ENCODE peak calls at places on chromosomes 2 and 18, in seven cellular contexts. One of them, this sample, is unnamed.

GRCh38 chr18:69495841-69496533 is 95.3 kb downstream of the DOK6 start:
- DNase-seq in neuronal stem cell: no peak
- DNase-seq in HTR-8/SVneo: no peak
- DNase-seq in kidney epithelial cell: no peak
- DNase-seq in fibroblast of the aortic adventitia: no peak
- DNase-seq in stimulated activated CD4-positive, alpha-beta T cell treated with anti-CD3 and anti-CD28 coated beads, Interleukin-1b, Interleukin-23, amount 100 ng/mL, for 48 hours: no peak
- DNase-seq in hepatic stellate cell: no peak
- DNase-seq in this sample: no peak

GRCh38 chr2:50863856-50864255 is 168.1 kb downstream of the NRXN1 start:
- DNase-seq in neuronal stem cell: peak; percentile 15
- DNase-seq in HTR-8/SVneo: no peak
- DNase-seq in kidney epithelial cell: no peak
- DNase-seq in fibroblast of the aortic adventitia: no peak
- DNase-seq in stimulated activated CD4-positive, alpha-beta T cell treated with anti-CD3 and anti-CD28 coated beads, Interleukin-1b, Interleukin-23, amount 100 ng/mL, for 48 hours: no peak
- DNase-seq in hepatic stellate cell: no peak
- DNase-seq in this sample: no peak

GRCh38 chr2:64311191-64311910 is 142.6 kb upstream of the LGALSL start:
- DNase-seq in neuronal stem cell: no peak
- DNase-seq in HTR-8/SVneo: no peak
- DNase-seq in kidney epithelial cell: no peak
- DNase-seq in fibroblast of the aortic adventitia: no peak
- DNase-seq in stimulated activated CD4-positive, alpha-beta T cell treated with anti-CD3 and anti-CD28 coated beads, Interleukin-1b, Interleukin-23, amount 100 ng/mL, for 48 hours: no peak
- DNase-seq in hepatic stellate cell: no peak
- DNase-seq in this sample: no peak

GRCh38 chr18:24064701-24065100 is 50.1 kb downstream of the TTC39C start:
- DNase-seq in neuronal stem cell: no peak
- DNase-seq in HTR-8/SVneo: no peak
- DNase-seq in kidney epithelial cell: no peak
- DNase-seq in fibroblast of the aortic adventitia: no peak
- DNase-seq in stimulated activated CD4-positive, alpha-beta T cell treated with anti-CD3 and anti-CD28 coated beads, Interleukin-1b, Interleukin-23, amount 100 ng/mL, for 48 hours: no peak
- DNase-seq in hepatic stellate cell: no peak
- DNase-seq in this sample: no peak

GRCh38 chr2:199278099-199278498 is 179.6 kb downstream of the SATB2 start:
- DNase-seq in neuronal stem cell: no peak
- DNase-seq in HTR-8/SVneo: no peak
- DNase-seq in kidney epithelial cell: no peak
- DNase-seq in fibroblast of the aortic adventitia: peak; percentile 49
- DNase-seq in stimulated activated CD4-positive, alpha-beta T cell treated with anti-CD3 and anti-CD28 coated beads, Interleukin-1b, Interleukin-23, amount 100 ng/mL, for 48 hours: no peak
- DNase-seq in hepatic stellate cell: no peak
- DNase-seq in this sample: no peak

GRCh38 chr2:57728691-57729090 is 317.9 kb upstream of the VRK2 start:
- DNase-seq in neuronal stem cell: no peak
- DNase-seq in HTR-8/SVneo: no peak
- DNase-seq in kidney epithelial cell: no peak
- DNase-seq in fibroblast of the aortic adventitia: no peak
- DNase-seq in stimulated activated CD4-positive, alpha-beta T cell treated with anti-CD3 and anti-CD28 coated beads, Interleukin-1b, Interleukin-23, amount 100 ng/mL, for 48 hours: no peak
- DNase-seq in hepatic stellate cell: no peak
- DNase-seq in this sample: no peak

GRCh38 chr2:1836321-1836860 is 92.1 kb upstream of the PXDN start:
- DNase-seq in neuronal stem cell: no peak
- DNase-seq in HTR-8/SVneo: no peak
- DNase-seq in kidney epithelial cell: no peak
- DNase-seq in fibroblast of the aortic adventitia: no peak
- DNase-seq in stimulated activated CD4-positive, alpha-beta T cell treated with anti-CD3 and anti-CD28 coated beads, Interleukin-1b, Interleukin-23, amount 100 ng/mL, for 48 hours: no peak
- DNase-seq in hepatic stellate cell: no peak
- DNase-seq in this sample: no peak

GRCh38 chr2:219309278-219309677 is at the start of gene PTPRN:
- DNase-seq in neuronal stem cell: peak; percentile 30
- DNase-seq in HTR-8/SVneo: no peak
- DNase-seq in kidney epithelial cell: no peak
- DNase-seq in fibroblast of the aortic adventitia: peak; percentile 38
- DNase-seq in stimulated activated CD4-positive, alpha-beta T cell treated with anti-CD3 and anti-CD28 coated beads, Interleukin-1b, Interleukin-23, amount 100 ng/mL, for 48 hours: no peak
- DNase-seq in hepatic stellate cell: no peak
- DNase-seq in this sample: no peak

GRCh38 chr18:54734059-54734458 is 94.2 kb upstream of the RAB27B start:
- DNase-seq in neuronal stem cell: no peak
- DNase-seq in HTR-8/SVneo: peak; percentile 29
- DNase-seq in kidney epithelial cell: peak; percentile 57
- DNase-seq in fibroblast of the aortic adventitia: peak; percentile 89
- DNase-seq in stimulated activated CD4-positive, alpha-beta T cell treated with anti-CD3 and anti-CD28 coated beads, Interleukin-1b, Interleukin-23, amount 100 ng/mL, for 48 hours: no peak
- DNase-seq in hepatic stellate cell: peak; percentile 43
- DNase-seq in this sample: no peak

GRCh38 chr2:173432049-173432754 is 77.5 kb downstream of the CDCA7 start:
- DNase-seq in neuronal stem cell: no peak
- DNase-seq in HTR-8/SVneo: no peak
- DNase-seq in kidney epithelial cell: no peak
- DNase-seq in fibroblast of the aortic adventitia: no peak
- DNase-seq in stimulated activated CD4-positive, alpha-beta T cell treated with anti-CD3 and anti-CD28 coated beads, Interleukin-1b, Interleukin-23, amount 100 ng/mL, for 48 hours: no peak
- DNase-seq in hepatic stellate cell: no peak
- DNase-seq in this sample: no peak

GRCh38 chr2:60551241-60552095 is 2.0 kb downstream of the BCL11A start:
- DNase-seq in neuronal stem cell: no peak
- DNase-seq in HTR-8/SVneo: no peak
- DNase-seq in kidney epithelial cell: no peak
- DNase-seq in fibroblast of the aortic adventitia: no peak
- DNase-seq in stimulated activated CD4-positive, alpha-beta T cell treated with anti-CD3 and anti-CD28 coated beads, Interleukin-1b, Interleukin-23, amount 100 ng/mL, for 48 hours: no peak
- DNase-seq in hepatic stellate cell: no peak
- DNase-seq in this sample: no peak

GRCh38 chr2:183359867-183360266 is 235.6 kb downstream of the NUP35 start:
- DNase-seq in neuronal stem cell: no peak
- DNase-seq in HTR-8/SVneo: no peak
- DNase-seq in kidney epithelial cell: no peak
- DNase-seq in fibroblast of the aortic adventitia: peak; percentile 46
- DNase-seq in stimulated activated CD4-positive, alpha-beta T cell treated with anti-CD3 and anti-CD28 coated beads, Interleukin-1b, Interleukin-23, amount 100 ng/mL, for 48 hours: no peak
- DNase-seq in hepatic stellate cell: no peak
- DNase-seq in this sample: no peak

GRCh38 chr2:156483741-156484173 is 47.6 kb downstream of the GPD2 start:
- DNase-seq in neuronal stem cell: no peak
- DNase-seq in HTR-8/SVneo: no peak
- DNase-seq in kidney epithelial cell: no peak
- DNase-seq in fibroblast of the aortic adventitia: peak; percentile 16
- DNase-seq in stimulated activated CD4-positive, alpha-beta T cell treated with anti-CD3 and anti-CD28 coated beads, Interleukin-1b, Interleukin-23, amount 100 ng/mL, for 48 hours: no peak
- DNase-seq in hepatic stellate cell: no peak
- DNase-seq in this sample: no peak

GRCh38 chr2:239309398-239310245 is 91.2 kb downstream of the HDAC4 start:
- DNase-seq in neuronal stem cell: no peak
- DNase-seq in HTR-8/SVneo: no peak
- DNase-seq in kidney epithelial cell: no peak
- DNase-seq in fibroblast of the aortic adventitia: no peak
- DNase-seq in stimulated activated CD4-positive, alpha-beta T cell treated with anti-CD3 and anti-CD28 coated beads, Interleukin-1b, Interleukin-23, amount 100 ng/mL, for 48 hours: no peak
- DNase-seq in hepatic stellate cell: no peak
- DNase-seq in this sample: no peak

GRCh38 chr2:146934921-146935320 is 909.9 kb upstream of the ACVR2A start:
- DNase-seq in neuronal stem cell: no peak
- DNase-seq in HTR-8/SVneo: no peak
- DNase-seq in kidney epithelial cell: no peak
- DNase-seq in fibroblast of the aortic adventitia: peak; percentile 35
- DNase-seq in stimulated activated CD4-positive, alpha-beta T cell treated with anti-CD3 and anti-CD28 coated beads, Interleukin-1b, Interleukin-23, amount 100 ng/mL, for 48 hours: no peak
- DNase-seq in hepatic stellate cell: no peak
- DNase-seq in this sample: no peak

GRCh38 chr2:191345788-191346187 is 100.6 kb downstream of the MYO1B start:
- DNase-seq in neuronal stem cell: no peak
- DNase-seq in HTR-8/SVneo: no peak
- DNase-seq in kidney epithelial cell: no peak
- DNase-seq in fibroblast of the aortic adventitia: peak; percentile 28
- DNase-seq in stimulated activated CD4-positive, alpha-beta T cell treated with anti-CD3 and anti-CD28 coated beads, Interleukin-1b, Interleukin-23, amount 100 ng/mL, for 48 hours: no peak
- DNase-seq in hepatic stellate cell: no peak
- DNase-seq in this sample: no peak

GRCh38 chr2:127082974-127083373 is 24.0 kb downstream of the BIN1 start:
- DNase-seq in neuronal stem cell: no peak
- DNase-seq in HTR-8/SVneo: no peak
- DNase-seq in kidney epithelial cell: no peak
- DNase-seq in fibroblast of the aortic adventitia: peak; percentile 72
- DNase-seq in stimulated activated CD4-positive, alpha-beta T cell treated with anti-CD3 and anti-CD28 coated beads, Interleukin-1b, Interleukin-23, amount 100 ng/mL, for 48 hours: no peak
- DNase-seq in hepatic stellate cell: no peak
- DNase-seq in this sample: no peak

GRCh38 chr2:17658251-17658843 is 95.3 kb downstream of the SMC6 start:
- DNase-seq in neuronal stem cell: no peak
- DNase-seq in HTR-8/SVneo: no peak
- DNase-seq in kidney epithelial cell: peak; percentile 23
- DNase-seq in fibroblast of the aortic adventitia: peak; percentile 31
- DNase-seq in stimulated activated CD4-positive, alpha-beta T cell treated with anti-CD3 and anti-CD28 coated beads, Interleukin-1b, Interleukin-23, amount 100 ng/mL, for 48 hours: peak; percentile 29
- DNase-seq in hepatic stellate cell: no peak
- DNase-seq in this sample: no peak

GRCh38 chr2:238094438-238095022 is 5.6 kb upstream of the ESPNL start:
- DNase-seq in neuronal stem cell: no peak
- DNase-seq in HTR-8/SVneo: no peak
- DNase-seq in kidney epithelial cell: no peak
- DNase-seq in fibroblast of the aortic adventitia: no peak
- DNase-seq in stimulated activated CD4-positive, alpha-beta T cell treated with anti-CD3 and anti-CD28 coated beads, Interleukin-1b, Interleukin-23, amount 100 ng/mL, for 48 hours: no peak
- DNase-seq in hepatic stellate cell: no peak
- DNase-seq in this sample: no peak

GRCh38 chr2:205675861-205676516 is 6.3 kb upstream of the NRP2 start:
- DNase-seq in neuronal stem cell: peak; percentile 59
- DNase-seq in HTR-8/SVneo: peak; percentile 62
- DNase-seq in kidney epithelial cell: no peak
- DNase-seq in fibroblast of the aortic adventitia: peak; percentile 89
- DNase-seq in stimulated activated CD4-positive, alpha-beta T cell treated with anti-CD3 and anti-CD28 coated beads, Interleukin-1b, Interleukin-23, amount 100 ng/mL, for 48 hours: no peak
- DNase-seq in hepatic stellate cell: peak; percentile 59
- DNase-seq in this sample: no peak

GRCh38 chr2:152716805-152717241 is 438 bp downstream of the PRPF40A start:
- DNase-seq in neuronal stem cell: no peak
- DNase-seq in HTR-8/SVneo: no peak
- DNase-seq in kidney epithelial cell: no peak
- DNase-seq in fibroblast of the aortic adventitia: no peak
- DNase-seq in stimulated activated CD4-positive, alpha-beta T cell treated with anti-CD3 and anti-CD28 coated beads, Interleukin-1b, Interleukin-23, amount 100 ng/mL, for 48 hours: peak; percentile 28
- DNase-seq in hepatic stellate cell: peak; percentile 0
- DNase-seq in this sample: no peak

GRCh38 chr2:239498981-239499633 is 98.3 kb upstream of the HDAC4 start:
- DNase-seq in neuronal stem cell: no peak
- DNase-seq in HTR-8/SVneo: no peak
- DNase-seq in kidney epithelial cell: no peak
- DNase-seq in fibroblast of the aortic adventitia: peak; percentile 85
- DNase-seq in stimulated activated CD4-positive, alpha-beta T cell treated with anti-CD3 and anti-CD28 coated beads, Interleukin-1b, Interleukin-23, amount 100 ng/mL, for 48 hours: no peak
- DNase-seq in hepatic stellate cell: no peak
- DNase-seq in this sample: no peak

GRCh38 chr2:212147921-212148513 is 390.6 kb downstream of the ERBB4 start:
- DNase-seq in neuronal stem cell: no peak
- DNase-seq in HTR-8/SVneo: peak; percentile 7
- DNase-seq in kidney epithelial cell: no peak
- DNase-seq in fibroblast of the aortic adventitia: peak; percentile 47
- DNase-seq in stimulated activated CD4-positive, alpha-beta T cell treated with anti-CD3 and anti-CD28 coated beads, Interleukin-1b, Interleukin-23, amount 100 ng/mL, for 48 hours: no peak
- DNase-seq in hepatic stellate cell: no peak
- DNase-seq in this sample: no peak

GRCh38 chr2:232761301-232761907 is 15.0 kb downstream of the KCNJ13 start:
- DNase-seq in neuronal stem cell: no peak
- DNase-seq in HTR-8/SVneo: peak; percentile 36
- DNase-seq in kidney epithelial cell: peak; percentile 26
- DNase-seq in fibroblast of the aortic adventitia: peak; percentile 39
- DNase-seq in stimulated activated CD4-positive, alpha-beta T cell treated with anti-CD3 and anti-CD28 coated beads, Interleukin-1b, Interleukin-23, amount 100 ng/mL, for 48 hours: peak; percentile 8
- DNase-seq in hepatic stellate cell: no peak
- DNase-seq in this sample: no peak

This sample was measured in caudate nucleus.